ENCODE peak calls at places on chromosome 10, in ten cellular contexts. K, O, N, P, G, D, X, M, B and S are unnamed samples.

GRCh38 chr10:14325325-14325955 is 5.3 kb downstream of the FRMD4A start:
- DNase-seq in O (no peak), P (peak), X (no peak), B (peak), M (peak), G (peak), K (peak), N (peak), D (no peak), S (no peak)

GRCh38 chr10:3195706-3196105 is 23.1 kb upstream of the PITRM1 start:
- DNase-seq in B (no peak), O (no peak), P (no peak), N (no peak), D (no peak), G (no peak), K (no peak), M (no peak), X (no peak), S (no peak)

GRCh38 chr10:103800789-103801540 is 54.4 kb downstream of the SH3PXD2A start:
- DNase-seq in O (no peak), D (no peak), G (peak), X (no peak), N (no peak), P (peak), K (no peak), B (no peak), M (no peak), S (no peak)

GRCh38 chr10:28676968-28677888 is at the start of gene BAMBI:
- DNase-seq in K (peak), X (peak), P (peak), G (peak), O (peak), N (peak), B (peak), M (no peak), D (peak), S (no peak)

GRCh38 chr10:102781921-102782542 is 38.3 kb downstream of the WBP1L start:
- DNase-seq in B (no peak), X (no peak), G (no peak), M (no peak), O (no peak), N (no peak), K (no peak), P (peak), D (no peak), S (no peak)

GRCh38 chr10:85612378-85612775 is 754.2 kb downstream of the GRID1 start:
- DNase-seq in G (no peak), N (no peak), X (no peak), O (no peak), K (no peak), M (no peak), B (no peak), D (no peak), P (peak), S (no peak)

GRCh38 chr10:9858816-9859215 is 1158.9 kb upstream of the CELF2 start:
- DNase-seq in K (no peak), P (no peak), N (no peak), B (no peak), G (no peak), O (no peak), X (no peak), M (no peak), D (no peak), S (no peak)

GRCh38 chr10:77586719-77587423 is 50.7 kb downstream of the KCNMA1 start:
- DNase-seq in O (peak), M (no peak), X (no peak), G (no peak), K (no peak), P (no peak), D (peak), B (no peak), N (no peak), S (peak)

GRCh38 chr10:96614515-96614914 is 27.7 kb upstream of the TM9SF3 start:
- DNase-seq in P (no peak), K (peak), D (no peak), N (no peak), G (no peak), O (peak), M (no peak), B (no peak), X (no peak), S (no peak)